ENCODE peak calls at places on chromosomes 2 and 18, in nine cellular contexts. W is colonic mucosa, G is lower lobe of right lung, I is body of pancreas, D is H1, K is endothelial cell of umbilical vein, J is progenitor cell of endocrine pancreas, L is Peyer's patch, A is heart left ventricle. Q is an unnamed sample.

GRCh38 chr2:67524777-67525176 is 127.6 kb downstream of the ETAA1 start:
- DNase-seq in J (no peak), L (no peak), K (no peak), A (no peak), W (no peak), D (no peak), I (no peak), G (no peak), Q (no peak)

GRCh38 chr2:119066272-119066804 is 92.2 kb downstream of the C1QL2 start:
- DNase-seq in K (no peak), D (no peak), G (no peak), I (no peak), A (no peak), L (no peak), W (no peak), J (no peak), Q (no peak)

GRCh38 chr2:240601831-240602160 is 15.3 kb downstream of the CAPN10 start:
- DNase-seq in A (no peak), D (no peak), K (no peak), I (no peak), L (no peak), J (no peak), W (no peak), G (peak), Q (no peak)

GRCh38 chr2:222903234-222904220 is 42.7 kb downstream of the ACSL3 start:
- DNase-seq in I (peak), W (peak), K (peak), A (no peak), G (no peak), L (peak), J (no peak), D (no peak), Q (no peak)

GRCh38 chr18:58438984-58439311 is 189.9 kb downstream of the ALPK2 start:
- DNase-seq in G (no peak), W (no peak), J (no peak), I (no peak), K (no peak), L (no peak), D (no peak), A (no peak), Q (no peak)

GRCh38 chr2:144509001-144509545 is 10.8 kb downstream of the ZEB2 start:
- DNase-seq in A (no peak), D (no peak), G (no peak), W (no peak), K (no peak), J (no peak), L (no peak), I (no peak), Q (no peak)

GRCh38 chr2:108896741-108897140 is 92.3 kb downstream of the EDAR start:
- DNase-seq in A (no peak), L (no peak), D (no peak), I (no peak), W (no peak), K (no peak), J (no peak), G (no peak), Q (no peak)

GRCh38 chr2:26103752-26104151 is 69.1 kb upstream of the GAREM2 start:
- DNase-seq in W (no peak), K (no peak), I (no peak), A (no peak), G (no peak), L (no peak), D (no peak), J (no peak), Q (no peak)

GRCh38 chr2:205511221-205511620 is 171.1 kb upstream of the NRP2 start:
- DNase-seq in L (no peak), J (no peak), A (no peak), G (no peak), W (no peak), K (peak), D (no peak), I (no peak), Q (no peak)

GRCh38 chr2:74017181-74017580 is 32.5 kb downstream of the TET3 start:
- DNase-seq in D (no peak), I (no peak), J (no peak), W (no peak), A (no peak), L (no peak), K (no peak), G (no peak), Q (no peak)

GRCh38 chr18:56148373-56148772 is 490.0 kb downstream of the TXNL1 start:
- DNase-seq in K (no peak), A (no peak), J (no peak), L (no peak), G (no peak), I (no peak), W (no peak), D (no peak), Q (no peak)

GRCh38 chr2:120306091-120306490 is 39.8 kb upstream of the INHBB start:
- DNase-seq in A (no peak), J (no peak), I (no peak), G (no peak), K (no peak), L (no peak), W (no peak), D (no peak), Q (no peak)

GRCh38 chr2:120310136-120310535 is 35.8 kb upstream of the INHBB start:
- DNase-seq in A (no peak), W (no peak), L (no peak), J (no peak), I (no peak), D (no peak), G (no peak), K (no peak), Q (no peak)

GRCh38 chr2:120305296-120305695 is 40.6 kb upstream of the INHBB start:
- DNase-seq in L (no peak), I (no peak), W (no peak), D (no peak), A (no peak), K (no peak), J (no peak), G (no peak), Q (no peak)

GRCh38 chr2:120307482-120307881 is 38.5 kb upstream of the INHBB start:
- DNase-seq in K (no peak), G (no peak), W (no peak), L (no peak), A (no peak), J (no peak), D (no peak), I (no peak), Q (no peak)

GRCh38 chr2:120308038-120308910 is 37.7 kb upstream of the INHBB start:
- DNase-seq in G (no peak), D (no peak), K (no peak), W (no peak), J (no peak), A (no peak), L (no peak), I (no peak), Q (no peak)
- TF ChIP-seq CTCF in G (no peak), D (no peak), K (no peak), W (no peak), J (no peak), A (no peak), L (no peak), I (no peak), Q (no peak)

DNA sequence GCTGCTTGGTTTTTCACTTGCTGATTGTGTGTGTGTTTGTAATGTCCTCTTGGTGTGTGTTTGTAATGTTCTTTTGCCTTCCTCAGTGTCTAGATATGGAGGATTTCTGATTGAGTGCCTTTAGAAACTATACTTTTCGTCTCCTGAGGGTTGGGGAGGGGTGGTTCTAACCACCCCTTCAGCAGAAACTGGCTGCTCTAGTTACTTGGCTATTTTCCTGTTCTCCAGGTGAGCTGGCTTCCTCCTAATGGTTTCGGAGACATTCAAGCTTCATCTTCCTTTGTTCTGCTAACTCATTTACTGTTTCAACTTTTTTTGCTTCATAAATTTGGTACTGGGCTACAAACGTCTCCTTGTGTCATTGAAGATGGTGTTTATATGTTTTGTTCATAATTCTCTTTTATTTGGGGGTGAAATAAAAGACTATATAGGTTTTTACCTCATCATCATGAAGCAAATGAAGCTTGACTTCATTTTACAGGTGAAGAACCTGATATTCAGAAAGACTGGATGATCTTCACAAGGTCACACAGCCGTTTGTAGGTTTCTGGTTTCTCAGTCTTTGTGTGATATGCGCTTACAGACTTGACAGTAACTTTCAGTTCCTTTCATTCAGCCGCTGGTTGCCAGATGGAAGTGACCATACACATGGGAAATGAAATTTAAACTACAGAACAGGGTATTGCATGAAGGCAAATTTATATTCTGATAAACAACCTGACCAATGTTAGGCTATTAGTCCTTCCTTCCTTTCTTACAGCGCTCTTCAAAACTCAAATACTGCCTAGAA is 238.5 kb downstream of the GALR1 start:
- DNase-seq in J (no peak), K (no peak), A (no peak), G (no peak), D (no peak), I (no peak), W (no peak), L (no peak), Q (no peak)
- TF ChIP-seq CTCF in J (no peak), K (no peak), A (no peak), G (no peak), D (no peak), I (no peak), W (no peak), L (no peak), Q (no peak)

DNA sequence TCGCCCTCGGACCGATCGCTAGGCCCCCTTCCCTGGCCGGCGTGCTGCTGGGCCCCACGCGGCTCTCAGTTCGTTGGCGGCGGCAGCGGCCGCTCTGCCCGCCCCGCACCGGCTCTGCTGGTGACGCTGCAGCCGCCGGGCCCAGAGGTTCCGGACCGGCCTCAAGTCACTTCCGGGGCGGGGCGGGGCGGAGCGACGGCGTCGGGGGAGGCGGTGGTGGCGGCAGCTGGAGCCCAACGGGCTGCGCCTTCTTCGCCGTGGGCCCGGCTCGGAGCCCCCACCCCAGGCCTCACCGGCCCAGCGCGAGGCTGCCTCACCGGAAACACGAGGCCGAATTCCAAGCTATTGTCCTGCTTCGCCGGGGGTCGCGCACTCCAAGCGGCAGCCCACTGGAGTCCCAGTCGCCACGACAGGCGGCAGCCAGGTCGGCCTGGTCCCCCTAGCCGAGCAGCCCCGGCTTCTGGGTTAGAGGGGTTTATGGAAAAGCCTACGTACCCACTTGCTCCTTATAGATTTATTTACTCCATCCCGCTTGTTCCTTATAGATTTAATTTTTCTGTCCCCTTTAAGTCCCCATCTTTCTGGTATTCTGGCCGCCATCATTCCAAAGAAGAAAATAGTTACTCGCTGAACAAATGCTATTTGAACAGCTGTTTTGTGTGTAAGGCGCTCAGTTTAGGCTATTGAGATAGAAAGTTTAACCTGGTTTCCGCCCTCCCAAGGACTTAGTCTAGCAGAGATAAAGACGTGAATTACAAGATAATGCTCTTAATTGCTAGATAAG is at the start of gene PSME4:
- DNase-seq in J (peak), G (peak), I (peak), D (peak), W (peak), K (peak), L (peak), A (peak), Q (peak)
- TF ChIP-seq CTCF in J (no peak), G (no peak), I (no peak), D (no peak), W (no peak), K (no peak), L (no peak), A (no peak), Q (no peak)

DNA sequence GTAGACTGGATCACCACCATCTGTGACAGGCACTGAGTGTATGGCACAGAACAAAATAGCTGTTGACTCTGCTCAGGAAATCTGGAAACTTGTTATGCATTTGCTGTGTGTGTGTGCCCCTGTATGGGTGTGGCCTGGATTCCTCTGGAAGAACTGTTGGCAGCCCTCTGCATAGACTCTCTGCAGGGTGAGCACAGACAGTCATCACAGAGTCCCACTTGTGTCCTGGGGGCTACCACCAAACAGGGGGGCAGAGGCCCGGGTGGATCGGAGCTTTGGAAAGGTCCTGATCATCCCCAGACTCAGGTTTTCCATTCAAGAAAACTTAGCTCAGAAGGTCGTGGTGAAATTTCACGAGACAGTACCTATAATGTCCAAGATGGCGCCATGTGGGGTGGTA is 258.6 kb downstream of the SOX11 start:
- DNase-seq in D (no peak), A (no peak), I (no peak), W (no peak), K (no peak), G (no peak), J (no peak), L (no peak), Q (no peak)
- TF ChIP-seq CTCF in D (no peak), A (no peak), I (no peak), W (no peak), K (no peak), G (no peak), J (no peak), L (no peak), Q (no peak)

Q was measured in omental fat pad.